ENCODE peak calls at places on chromosomes 1 and 21, in nine cellular contexts. W is stimulated activated CD8-positive, alpha-beta memory T cell treated with anti-CD3 and anti-CD28 coated beads, Interleukin-2, amount 100 ng/mL, for 1 hour; G is astrocyte of the cerebellum; Y is brain microvascular endothelial cell; C is hepatic stellate cell; M is posterior vena cava; I is ureter; J is pancreas; Z is NCI-H1092 treated with DMSO at 0.1 percent for 48 hours. E is an unnamed sample.
A peak's percentile ranks its signal among the peaks of the same experiment; 100 is the strongest.

GRCh38 chr21:25501996-25502665 is 105.2 kb downstream of the MRPL39 start:
- DNase-seq in W (no peak), G (no peak), Y (no peak), C (no peak), M (no peak), I (no peak), J (no peak), Z (no peak), E (no peak)

GRCh38 chr1:34266127-34266951 is 89.6 kb downstream of the C1orf94 start:
- DNase-seq in W (no peak), G (no peak), Y (no peak), C (no peak), M (no peak), I (no peak), J (no peak), Z (peak; percentile 40), E (no peak)

GRCh38 chr1:46667782-46668760 is at the start of gene ATPAF1:
- DNase-seq in W (peak; percentile 30), G (peak; percentile 11), Y (peak; percentile 43), C (peak; percentile 77), M (peak; percentile 92), I (peak; percentile 70), J (peak; percentile 65), Z (peak; percentile 77), E (peak; percentile 51)

GRCh38 chr1:39410915-39411436 is 80.5 kb upstream of the BMP8A start:
- DNase-seq in W (peak; percentile 39), G (peak; percentile 97), Y (peak; percentile 89), C (peak; percentile 84), M (peak; percentile 92), I (peak; percentile 85), J (peak; percentile 79), Z (no peak), E (peak; percentile 51)

GRCh38 chr1:164950453-164951052 is 391.6 kb downstream of the PBX1 start:
- DNase-seq in W (no peak), G (no peak), Y (no peak), C (no peak), M (no peak), I (no peak), J (no peak), Z (no peak), E (no peak)

GRCh38 chr1:211420389-211420788 is 71.6 kb downstream of the RD3 start:
- DNase-seq in W (no peak), G (peak; percentile 54), Y (peak; percentile 48), C (no peak), M (no peak), I (no peak), J (no peak), Z (no peak), E (no peak)

GRCh38 chr1:116129537-116129936 is 18.3 kb downstream of the MAB21L3 start:
- DNase-seq in W (no peak), G (no peak), Y (no peak), C (no peak), M (no peak), I (no peak), J (no peak), Z (no peak), E (no peak)

GRCh38 chr1:231093158-231093922 is 53.3 kb upstream of the FAM89A start:
- DNase-seq in W (no peak), G (no peak), Y (no peak), C (no peak), M (no peak), I (no peak), J (no peak), Z (no peak), E (no peak)

GRCh38 chr1:77031101-77031662 is 163.9 kb downstream of the ST6GALNAC5 start:
- DNase-seq in W (no peak), G (peak; percentile 13), Y (peak; percentile 59), C (peak; percentile 14), M (no peak), I (no peak), J (no peak), Z (peak; percentile 95), E (peak; percentile 98)

GRCh38 chr1:46539968-46540367 is 11.5 kb downstream of the KNCN start:
- DNase-seq in W (no peak), G (no peak), Y (peak; percentile 56), C (peak; percentile 88), M (no peak), I (no peak), J (no peak), Z (no peak), E (no peak)

GRCh38 chr1:12435639-12436344 is 182.2 kb downstream of the DHRS3 start:
- DNase-seq in W (no peak), G (no peak), Y (peak; percentile 67), C (no peak), M (no peak), I (no peak), J (no peak), Z (no peak), E (no peak)

GRCh38 chr1:48757363-48757762 is 19.3 kb downstream of the BEND5 start:
- DNase-seq in W (no peak), G (no peak), Y (no peak), C (no peak), M (no peak), I (no peak), J (no peak), Z (no peak), E (no peak)

GRCh38 chr1:201137579-201138310 is 10.8 kb upstream of the ASCL5 start:
- DNase-seq in W (no peak), G (peak; percentile 81), Y (peak; percentile 84), C (peak; percentile 89), M (peak; percentile 92), I (peak; percentile 65), J (peak; percentile 72), Z (no peak), E (no peak)

GRCh38 chr21:14879458-14879857 is 185.3 kb downstream of the NRIP1 start:
- DNase-seq in W (no peak), G (no peak), Y (no peak), C (no peak), M (no peak), I (no peak), J (no peak), Z (no peak), E (no peak)

GRCh38 chr1:11592752-11593151 is 61.5 kb downstream of the FBXO2 start:
- DNase-seq in W (no peak), G (no peak), Y (no peak), C (no peak), M (no peak), I (no peak), J (no peak), Z (no peak), E (no peak)

GRCh38 chr1:113534130-113534817 is 144.0 kb downstream of the MAGI3 start:
- DNase-seq in W (no peak), G (no peak), Y (peak; percentile 56), C (peak; percentile 17), M (no peak), I (no peak), J (no peak), Z (no peak), E (no peak)

GRCh38 chr21:32599146-32599925 is 12.8 kb downstream of the CFAP298 start:
- DNase-seq in W (no peak), G (no peak), Y (no peak), C (no peak), M (no peak), I (no peak), J (no peak), Z (no peak), E (no peak)

GRCh38 chr1:58769809-58770345 is 14.0 kb downstream of the JUN start:
- DNase-seq in W (no peak), G (no peak), Y (no peak), C (no peak), M (no peak), I (no peak), J (no peak), Z (no peak), E (no peak)

GRCh38 chr21:35026617-35027557 is 22.2 kb downstream of the RUNX1 start:
- DNase-seq in W (peak; percentile 72), G (no peak), Y (peak; percentile 62), C (no peak), M (peak; percentile 93), I (peak; percentile 72), J (peak; percentile 37), Z (no peak), E (no peak)

GRCh38 chr1:230643887-230644286 is 1.6 kb downstream of the COG2 start:
- DNase-seq in W (no peak), G (no peak), Y (peak; percentile 57), C (peak; percentile 60), M (no peak), I (no peak), J (no peak), Z (no peak), E (no peak)

GRCh38 chr1:14095001-14095400 is 395.0 kb downstream of the PRDM2 start:
- DNase-seq in W (no peak), G (no peak), Y (no peak), C (no peak), M (no peak), I (no peak), J (no peak), Z (peak; percentile 65), E (peak; percentile 52)

GRCh38 chr1:21667348-21668231 is 1.6 kb downstream of the RAP1GAP start:
- DNase-seq in W (no peak), G (no peak), Y (no peak), C (no peak), M (peak; percentile 68), I (no peak), J (no peak), Z (no peak), E (no peak)

GRCh38 chr1:222918746-222919477 is 104.1 kb downstream of the DISP1 start:
- DNase-seq in W (no peak), G (no peak), Y (no peak), C (no peak), M (no peak), I (no peak), J (no peak), Z (no peak), E (no peak)

GRCh38 chr1:169620565-169620964 is 9.4 kb downstream of the SELP start:
- DNase-seq in W (no peak), G (no peak), Y (no peak), C (no peak), M (no peak), I (no peak), J (no peak), Z (no peak), E (no peak)

GRCh38 chr1:4408380-4408779 is 246.0 kb upstream of the AJAP1 start:
- DNase-seq in W (no peak), G (no peak), Y (no peak), C (no peak), M (no peak), I (no peak), J (no peak), Z (no peak), E (no peak)

GRCh38 chr1:20712210-20712577 is 5.6 kb downstream of the KIF17 start:
- DNase-seq in W (no peak), G (no peak), Y (no peak), C (no peak), M (no peak), I (no peak), J (no peak), Z (no peak), E (no peak)

GRCh38 chr1:55472115-55472514 is 257.0 kb upstream of the USP24 start:
- DNase-seq in W (no peak), G (no peak), Y (no peak), C (no peak), M (no peak), I (no peak), J (no peak), Z (no peak), E (no peak)

GRCh38 chr1:212680691-212681090 is 18.9 kb downstream of the BATF3 start:
- DNase-seq in W (no peak), G (no peak), Y (no peak), C (no peak), M (no peak), I (no peak), J (no peak), Z (no peak), E (no peak)

GRCh38 chr1:231252336-231252735 is 11.3 kb downstream of the GNPAT start:
- DNase-seq in W (no peak), G (no peak), Y (no peak), C (no peak), M (no peak), I (no peak), J (no peak), Z (no peak), E (no peak)

GRCh38 chr21:28605138-28605537 is 387.5 kb downstream of the LTN1 start:
- DNase-seq in W (no peak), G (no peak), Y (no peak), C (no peak), M (no peak), I (no peak), J (no peak), Z (no peak), E (no peak)

GRCh38 chr1:175842545-175842944 is 99.2 kb upstream of the TNR start:
- DNase-seq in W (no peak), G (no peak), Y (no peak), C (no peak), M (no peak), I (no peak), J (no peak), Z (no peak), E (no peak)

E was measured in NCI-H1105 treated with DMSO at 0.1 percent for 48 hours.